ENCODE peak calls at places on chromosomes 2 and 18, in six cellular contexts. L, X, C, B, M and V are unnamed samples.

GRCh38 chr2:144140896-144141295 is 379.0 kb downstream of the ZEB2 start:
- DNase-seq in X (no peak), B (no peak), L (no peak), C (no peak), M (no peak), V (peak)

GRCh38 chr2:134160793-134161504 is 92.9 kb upstream of the MGAT5 start:
- DNase-seq in B (no peak), M (no peak), X (no peak), L (no peak), C (no peak), V (peak)

GRCh38 chr2:190578158-190579057 is 43.9 kb upstream of the NEMP2 start:
- DNase-seq in M (no peak), C (no peak), B (peak), L (no peak), X (peak), V (peak)

GRCh38 chr2:145524303-145524702 is 1004.4 kb upstream of the ZEB2 start:
- DNase-seq in B (no peak), X (no peak), L (no peak), C (no peak), M (no peak), V (no peak)

GRCh38 chr18:80171190-80171872 is 62.3 kb downstream of the ADNP2 start:
- DNase-seq in C (peak), M (no peak), B (peak), X (peak), L (no peak), V (peak)

GRCh38 chr2:134762508-134762907 is 43.7 kb upstream of the TMEM163 start:
- DNase-seq in C (no peak), B (no peak), L (no peak), X (no peak), M (no peak), V (no peak)

GRCh38 chr2:241036397-241036963 is 38.1 kb downstream of the SNED1 start:
- DNase-seq in C (peak), X (peak), B (no peak), M (no peak), L (no peak), V (no peak)

GRCh38 chr2:211035548-211036185 is 479.3 kb downstream of the CPS1 start:
- DNase-seq in C (no peak), B (peak), M (no peak), X (no peak), L (no peak), V (peak)

GRCh38 chr2:189312643-189313042 is 128.6 kb upstream of the WDR75 start:
- DNase-seq in C (no peak), M (no peak), L (no peak), X (no peak), B (no peak), V (no peak)

GRCh38 chr18:56872140-56872539 is 221.0 kb downstream of the WDR7 start:
- DNase-seq in M (no peak), B (no peak), C (no peak), X (no peak), L (no peak), V (no peak)

GRCh38 chr2:135378591-135378990 is 152.4 kb downstream of the ZRANB3 start:
- DNase-seq in X (no peak), M (no peak), L (no peak), B (no peak), C (no peak), V (no peak)

GRCh38 chr2:13056259-13056843 is 339.6 kb downstream of the TRIB2 start:
- DNase-seq in M (no peak), L (no peak), C (no peak), B (peak), X (no peak), V (peak)

DNA sequence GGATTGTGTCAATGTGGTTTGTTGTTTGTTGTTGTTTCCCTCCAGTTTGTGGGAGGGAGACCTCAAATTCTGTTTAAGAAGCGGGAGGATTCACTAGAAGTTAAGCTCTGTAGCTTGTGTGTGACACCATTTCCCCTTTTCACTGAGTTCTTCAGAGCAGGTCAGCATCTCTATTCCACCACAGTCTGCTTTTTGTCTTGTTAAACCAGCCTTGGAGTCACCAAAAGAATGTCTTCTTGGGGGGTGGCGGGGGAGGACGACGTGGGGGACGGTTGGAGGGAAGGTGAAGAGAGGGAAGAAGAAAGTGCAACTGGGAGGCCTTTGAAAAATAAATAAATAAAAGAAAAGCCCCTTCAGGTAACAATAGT is 2.3 kb upstream of the BCL11A start:
- DNase-seq in B (no peak), C (no peak), X (no peak), M (no peak), L (no peak), V (no peak)
- H3K4me3 ChIP-seq in B (peak), C (peak), X (peak), M (peak), L (peak), V (peak)

DNA sequence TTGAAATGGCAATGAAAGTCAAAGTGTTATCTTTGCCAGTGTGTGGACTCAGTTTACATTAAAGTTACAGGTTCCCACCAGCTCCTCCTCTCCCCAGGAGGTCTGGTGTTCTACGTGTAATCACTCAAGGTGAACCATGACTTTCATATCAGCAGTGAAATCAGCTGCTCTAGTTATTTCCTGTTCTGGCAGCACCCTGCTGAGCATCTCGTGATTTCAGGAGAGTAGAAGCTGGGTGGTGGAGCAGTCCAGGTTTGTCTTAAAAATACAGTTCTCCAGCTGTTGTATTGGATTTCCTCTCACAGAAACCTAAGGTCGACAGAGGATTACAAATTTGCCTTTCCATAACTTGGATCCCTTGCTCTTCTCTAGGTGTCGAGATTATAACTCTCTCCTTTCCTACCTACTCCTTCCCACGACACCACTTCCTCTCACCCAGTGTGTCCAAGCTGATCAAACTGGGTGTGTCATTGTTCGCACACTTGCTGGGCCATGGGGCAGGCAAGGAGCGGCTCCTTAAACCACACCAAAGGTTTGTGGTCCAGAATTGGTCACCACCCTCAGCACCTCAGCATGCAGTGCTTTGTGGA is 13.0 kb upstream of the ARHGAP25 start:
- DNase-seq in M (no peak), C (no peak), B (no peak), X (peak), L (no peak), V (peak)
- H3K27ac ChIP-seq in M (no peak), C (peak), B (no peak), X (no peak), L (no peak), V (peak)

GRCh38 chr2:88808083-88808482 is 116.6 kb downstream of the RPIA start:
- DNase-seq in L (no peak), C (no peak), B (no peak), X (no peak), M (peak), V (no peak)
- H3K4me3 ChIP-seq in L (no peak), C (no peak), B (no peak), X (no peak), M (no peak), V (no peak)

DNA sequence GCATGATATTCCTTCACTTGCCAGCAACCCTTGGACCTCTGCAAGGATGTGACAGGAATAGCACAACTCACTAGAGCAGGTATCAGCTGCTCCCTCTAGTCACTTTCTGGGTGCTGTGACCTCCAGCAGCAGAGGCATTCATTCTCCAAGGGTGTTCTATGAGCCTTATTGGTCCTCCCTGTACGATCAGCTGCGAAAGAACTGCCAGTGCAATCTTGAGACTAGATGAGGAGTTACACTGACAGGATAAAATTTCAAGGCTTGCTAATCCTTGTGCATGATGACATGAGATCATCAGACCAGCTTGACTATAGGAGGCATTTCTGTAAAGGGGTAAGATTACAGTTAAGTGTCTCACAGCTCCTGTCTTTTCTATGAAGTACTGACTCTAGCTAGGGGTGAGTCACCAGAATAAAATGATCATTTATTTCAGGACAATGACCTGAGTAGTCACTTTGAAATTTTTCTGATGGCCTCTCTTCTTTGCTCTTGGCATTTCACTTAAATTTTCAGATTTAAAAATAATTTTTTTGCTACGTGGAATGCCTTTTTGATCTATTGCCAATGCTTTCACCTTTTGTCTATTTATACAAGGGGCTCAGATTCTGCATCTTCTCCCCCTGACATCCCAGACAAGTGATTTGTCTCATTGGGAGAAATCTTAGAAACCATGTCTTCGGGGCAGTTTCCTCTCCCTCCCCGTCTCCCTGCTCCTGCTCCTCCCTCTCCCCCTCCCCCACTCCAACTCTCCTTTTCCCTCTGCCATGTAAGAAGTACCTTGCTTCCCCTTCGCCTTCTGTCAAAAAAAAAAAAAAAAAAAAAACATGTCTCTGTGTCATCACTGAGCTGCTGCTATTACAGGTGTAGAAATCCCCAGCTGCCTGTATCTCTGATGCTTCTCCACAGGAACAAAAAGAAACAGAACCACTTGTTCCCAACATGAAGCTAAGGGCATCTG is 49.2 kb upstream of the FRZB start:
- DNase-seq in B (peak), C (no peak), L (no peak), X (no peak), M (no peak), V (peak)
- H3K27ac ChIP-seq in B (peak), C (no peak), L (no peak), X (no peak), M (no peak), V (peak)

DNA sequence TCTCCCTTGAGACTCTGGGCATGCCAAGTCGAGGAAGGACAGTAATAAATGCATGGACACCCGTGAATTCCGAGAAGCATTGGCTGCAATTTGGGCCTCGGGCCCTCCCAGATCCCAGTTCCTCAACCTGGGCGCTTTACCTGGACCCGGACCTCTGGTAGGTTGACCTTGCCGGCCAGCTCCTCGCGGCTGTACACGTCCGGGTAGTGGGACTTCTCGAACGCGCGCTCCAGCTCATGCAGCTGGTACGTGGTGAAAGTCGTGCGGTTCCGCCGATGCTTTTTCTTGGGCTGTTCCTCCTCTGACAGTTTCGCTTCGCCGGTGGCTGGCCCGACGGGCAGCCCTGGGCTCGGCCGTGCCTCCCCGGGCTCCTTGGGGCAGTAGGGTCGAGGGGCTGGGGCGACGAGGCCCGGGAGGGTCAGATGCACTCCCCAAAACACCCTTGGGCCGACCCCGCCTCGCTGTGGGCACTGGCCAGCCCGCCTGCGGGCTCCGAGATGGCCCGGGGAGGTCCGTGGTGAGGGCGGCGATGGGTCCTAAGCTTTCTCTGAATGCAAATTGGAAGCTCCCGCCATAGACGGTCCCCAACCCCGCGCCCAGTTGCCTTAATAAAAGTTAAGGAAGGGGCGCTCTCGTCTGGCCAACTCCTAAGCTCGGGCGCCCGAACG is 899 bp downstream of the RAX start:
- DNase-seq in C (no peak), B (no peak), L (no peak), X (no peak), M (no peak), V (no peak)
- H3K4me3 ChIP-seq in C (peak), B (no peak), L (peak), X (peak), M (peak), V (no peak)